ENCODE peak calls at places on chromosome 11, in six cellular contexts. One of them, this sample, is unnamed.

GRCh38 chr11:45959851-45960250 is 37.4 kb downstream of the LARGE2 start:
- DNase-seq in astrocyte of the spinal cord: peak; percentile 25
- DNase-seq in endothelial cell: no peak
- DNase-seq in CD14-positive monocyte: no peak
- DNase-seq in GM12865: no peak
- DNase-seq in GM06990: no peak
- DNase-seq in this sample: no peak

GRCh38 chr11:993141-993540 is 43.4 kb downstream of the MUC6 start:
- DNase-seq in astrocyte of the spinal cord: no peak
- DNase-seq in endothelial cell: no peak
- DNase-seq in CD14-positive monocyte: no peak
- DNase-seq in GM12865: no peak
- DNase-seq in GM06990: no peak
- DNase-seq in this sample: no peak

GRCh38 chr11:123594188-123594901 is 60.1 kb downstream of the SCN3B start:
- DNase-seq in astrocyte of the spinal cord: no peak
- DNase-seq in endothelial cell: no peak
- DNase-seq in CD14-positive monocyte: no peak
- DNase-seq in GM12865: no peak
- DNase-seq in GM06990: no peak
- DNase-seq in this sample: no peak

GRCh38 chr11:111450480-111451320 is 61.5 kb downstream of the BTG4 start:
- DNase-seq in astrocyte of the spinal cord: no peak
- DNase-seq in endothelial cell: no peak
- DNase-seq in CD14-positive monocyte: no peak
- DNase-seq in GM12865: peak; percentile 79
- DNase-seq in GM06990: peak; percentile 36
- DNase-seq in this sample: no peak

GRCh38 chr11:9814108-9814507 is 150.2 kb downstream of the SWAP70 start:
- DNase-seq in astrocyte of the spinal cord: no peak
- DNase-seq in endothelial cell: no peak
- DNase-seq in CD14-positive monocyte: no peak
- DNase-seq in GM12865: no peak
- DNase-seq in GM06990: no peak
- DNase-seq in this sample: no peak

GRCh38 chr11:111983187-111983986 is 41.8 kb upstream of the DLAT start:
- DNase-seq in astrocyte of the spinal cord: peak; percentile 46
- DNase-seq in endothelial cell: peak; percentile 36
- DNase-seq in CD14-positive monocyte: no peak
- DNase-seq in GM12865: no peak
- DNase-seq in GM06990: no peak
- DNase-seq in this sample: no peak

GRCh38 chr11:124069429-124070401 is 28.6 kb upstream of the OR10G7 start:
- DNase-seq in astrocyte of the spinal cord: peak; percentile 61
- DNase-seq in endothelial cell: peak; percentile 69
- DNase-seq in CD14-positive monocyte: peak; percentile 54
- DNase-seq in GM12865: peak; percentile 83
- DNase-seq in GM06990: peak; percentile 33
- DNase-seq in this sample: no peak

GRCh38 chr11:73521621-73522020 is 76.3 kb downstream of the FAM168A start:
- DNase-seq in astrocyte of the spinal cord: peak; percentile 60
- DNase-seq in endothelial cell: no peak
- DNase-seq in CD14-positive monocyte: no peak
- DNase-seq in GM12865: peak; percentile 33
- DNase-seq in GM06990: no peak
- DNase-seq in this sample: no peak

GRCh38 chr11:121105063-121105480 is 4.0 kb downstream of the TECTA start:
- DNase-seq in astrocyte of the spinal cord: no peak
- DNase-seq in endothelial cell: no peak
- DNase-seq in CD14-positive monocyte: no peak
- DNase-seq in GM12865: no peak
- DNase-seq in GM06990: no peak
- DNase-seq in this sample: no peak

DNA sequence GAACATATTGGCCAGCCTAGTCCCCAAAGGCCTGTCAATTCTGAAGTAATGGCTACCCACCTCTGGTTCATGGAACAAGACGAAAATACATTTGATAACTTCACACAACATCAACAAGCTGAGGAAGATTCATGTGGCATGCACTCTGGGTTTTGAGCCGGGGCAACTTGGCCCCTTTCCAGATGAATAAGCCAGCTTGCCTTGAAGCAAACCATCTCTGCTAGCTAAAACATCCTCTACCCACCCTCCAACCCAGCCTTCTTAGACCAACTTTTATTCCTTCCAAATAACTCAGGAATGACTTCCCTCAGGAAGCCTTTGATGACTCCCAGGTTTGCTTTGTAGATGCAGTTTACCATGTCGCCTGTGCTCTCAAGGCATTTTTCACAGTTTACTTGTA is 94.4 kb downstream of the SLC1A2 start:
- DNase-seq in astrocyte of the spinal cord: no peak
- DNase-seq in endothelial cell: no peak
- DNase-seq in CD14-positive monocyte: no peak
- DNase-seq in GM12865: no peak
- DNase-seq in GM06990: no peak
- DNase-seq in this sample: no peak
- TF ChIP-seq CTCF in astrocyte of the spinal cord: no peak
- TF ChIP-seq CTCF in endothelial cell: no peak
- TF ChIP-seq CTCF in CD14-positive monocyte: no peak
- TF ChIP-seq CTCF in GM12865: no peak
- TF ChIP-seq CTCF in GM06990: no peak
- TF ChIP-seq CTCF in this sample: no peak

DNA sequence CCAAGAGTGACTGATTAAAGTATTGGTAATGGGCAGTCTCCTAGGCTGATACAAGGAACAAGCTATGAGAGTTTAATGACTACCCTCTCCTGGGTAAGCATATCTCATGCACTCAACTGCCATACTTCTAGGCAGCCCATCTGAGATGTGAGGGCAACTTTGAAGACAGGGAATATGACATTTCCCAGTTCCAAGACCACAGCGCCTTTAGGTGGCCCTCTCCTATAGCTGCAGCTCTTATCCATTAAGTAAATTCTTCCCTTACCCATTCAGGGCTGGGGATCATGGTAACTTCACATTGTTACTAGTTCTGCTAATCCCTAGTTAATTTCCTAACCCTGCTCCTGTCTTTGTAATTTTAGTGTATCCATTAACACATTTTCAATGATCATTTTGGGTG is 157.3 kb upstream of the CTSC start:
- DNase-seq in astrocyte of the spinal cord: no peak
- DNase-seq in endothelial cell: no peak
- DNase-seq in CD14-positive monocyte: no peak
- DNase-seq in GM12865: peak; percentile 21
- DNase-seq in GM06990: no peak
- DNase-seq in this sample: no peak
- TF ChIP-seq CTCF in astrocyte of the spinal cord: no peak
- TF ChIP-seq CTCF in endothelial cell: no peak
- TF ChIP-seq CTCF in CD14-positive monocyte: no peak
- TF ChIP-seq CTCF in GM12865: no peak
- TF ChIP-seq CTCF in GM06990: no peak
- TF ChIP-seq CTCF in this sample: no peak

DNA sequence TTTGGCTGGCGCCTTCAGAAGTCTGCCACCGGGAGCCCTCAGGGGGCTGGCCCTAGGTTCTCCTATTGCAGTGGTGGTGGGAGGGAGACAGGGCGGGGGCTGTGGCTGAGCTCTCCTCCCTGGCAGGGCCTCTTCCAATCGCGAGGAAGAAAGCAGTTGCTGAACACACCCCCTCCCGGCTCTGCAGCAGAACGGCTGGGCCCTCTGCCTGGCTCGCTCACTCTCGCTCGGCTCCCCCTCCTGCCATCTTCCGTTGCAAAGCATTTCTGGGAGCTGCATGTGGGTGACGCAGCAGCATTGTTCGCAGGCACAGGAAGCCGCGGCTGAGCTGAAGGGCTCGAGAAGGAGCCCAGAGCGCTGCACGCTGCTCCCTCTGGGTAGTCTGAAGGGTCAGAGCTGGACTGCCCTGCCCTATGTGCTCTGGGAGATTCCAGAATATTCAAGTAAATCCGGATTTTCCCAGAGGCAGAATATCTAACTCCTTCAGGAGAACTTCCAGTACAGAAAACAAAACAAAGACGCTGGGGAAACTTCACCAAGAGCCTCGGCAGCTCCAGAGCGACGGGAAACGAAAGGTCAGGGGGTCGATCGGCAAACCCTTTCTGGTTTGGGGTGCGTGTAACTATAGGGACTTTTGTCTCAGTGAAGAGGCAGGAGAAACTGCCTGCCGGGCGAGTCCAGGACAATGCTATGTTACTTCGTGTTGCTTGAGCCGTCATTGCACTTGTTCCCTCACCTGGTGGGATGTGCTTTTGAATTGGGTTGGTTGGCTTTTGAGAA is 26.3 kb upstream of the GRK2 start:
- DNase-seq in astrocyte of the spinal cord: peak; percentile 99
- DNase-seq in endothelial cell: peak; percentile 93
- DNase-seq in CD14-positive monocyte: peak; percentile 96
- DNase-seq in GM12865: peak; percentile 99
- DNase-seq in GM06990: peak; percentile 95
- DNase-seq in this sample: peak; percentile 80
- TF ChIP-seq CTCF in astrocyte of the spinal cord: peak; percentile 24
- TF ChIP-seq CTCF in endothelial cell: no peak
- TF ChIP-seq CTCF in CD14-positive monocyte: no peak
- TF ChIP-seq CTCF in GM12865: no peak
- TF ChIP-seq CTCF in GM06990: peak; percentile 1
- TF ChIP-seq CTCF in this sample: no peak

DNA sequence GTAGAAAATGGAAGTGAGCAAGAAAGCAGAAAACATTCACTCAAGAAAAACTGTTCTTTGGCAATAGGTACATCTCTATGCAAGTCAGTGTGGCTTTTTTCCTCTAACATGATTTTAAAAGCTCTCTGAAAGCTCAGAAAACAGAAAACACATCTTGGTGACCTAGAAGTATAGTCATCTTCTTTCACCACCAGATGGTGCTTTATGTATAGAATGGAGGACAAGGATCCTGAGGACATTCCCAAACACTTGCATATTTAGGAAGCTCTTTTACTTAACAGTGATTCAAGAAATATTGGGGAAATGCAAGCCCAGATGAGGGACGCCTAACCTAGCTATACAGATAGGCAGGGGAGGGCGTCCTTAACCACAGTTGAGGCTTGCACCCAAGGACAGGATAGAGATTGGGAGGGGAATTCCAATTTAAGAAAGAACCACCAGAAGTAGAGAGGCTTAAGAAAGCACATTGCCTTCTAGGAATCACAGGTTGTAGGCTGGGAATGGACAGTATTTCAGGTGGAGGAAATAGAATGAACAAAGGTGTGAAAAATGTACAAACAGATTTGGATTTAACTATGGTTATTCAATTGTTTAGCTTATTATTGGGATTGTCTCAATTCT is 13.8 kb upstream of the CCDC81 start:
- DNase-seq in astrocyte of the spinal cord: peak; percentile 67
- DNase-seq in endothelial cell: no peak
- DNase-seq in CD14-positive monocyte: no peak
- DNase-seq in GM12865: no peak
- DNase-seq in GM06990: no peak
- DNase-seq in this sample: no peak
- TF ChIP-seq CTCF in astrocyte of the spinal cord: peak; percentile 48
- TF ChIP-seq CTCF in endothelial cell: no peak
- TF ChIP-seq CTCF in CD14-positive monocyte: no peak
- TF ChIP-seq CTCF in GM12865: no peak
- TF ChIP-seq CTCF in GM06990: no peak
- TF ChIP-seq CTCF in this sample: no peak

GRCh38 chr11:61917043-61917356 is 366 bp downstream of the RAB3IL1 start:
- DNase-seq in astrocyte of the spinal cord: no peak
- DNase-seq in endothelial cell: no peak
- DNase-seq in CD14-positive monocyte: no peak
- DNase-seq in GM12865: no peak
- DNase-seq in GM06990: no peak
- DNase-seq in this sample: peak; percentile 20
- TF ChIP-seq CTCF in astrocyte of the spinal cord: no peak
- TF ChIP-seq CTCF in endothelial cell: no peak
- TF ChIP-seq CTCF in CD14-positive monocyte: no peak
- TF ChIP-seq CTCF in GM12865: no peak
- TF ChIP-seq CTCF in GM06990: no peak
- TF ChIP-seq CTCF in this sample: no peak

GRCh38 chr11:116605543-116605942 is 167.2 kb downstream of the BUD13 start:
- DNase-seq in astrocyte of the spinal cord: peak; percentile 10
- DNase-seq in endothelial cell: peak; percentile 88
- DNase-seq in CD14-positive monocyte: no peak
- DNase-seq in GM12865: peak; percentile 56
- DNase-seq in GM06990: no peak
- DNase-seq in this sample: no peak
- TF ChIP-seq CTCF in astrocyte of the spinal cord: peak; percentile 42
- TF ChIP-seq CTCF in endothelial cell: peak; percentile 37
- TF ChIP-seq CTCF in CD14-positive monocyte: no peak
- TF ChIP-seq CTCF in GM12865: peak; percentile 35
- TF ChIP-seq CTCF in GM06990: peak; percentile 57
- TF ChIP-seq CTCF in this sample: no peak

This sample was measured in activated B cell treated with CpG ODN at 0.5 μM for 24 hours.